ENCODE peak calls at places on chromosome 22, in six cellular contexts. S is lung, Z is B cell, H is spleen, K is ovary, Q is OCI-LY7. U is an unnamed sample.

GRCh38 chr22:35384567-35384966 is 3.7 kb downstream of the HMOX1 start:
- DNase-seq in S (no peak), Z (no peak), H (no peak), K (no peak), Q (no peak), U (no peak)

GRCh38 chr22:46043816-46044717 is 67.1 kb upstream of the WNT7B start:
- DNase-seq in S (no peak), Z (no peak), H (peak), K (peak), Q (peak), U (no peak)

GRCh38 chr22:26323013-26323412 is 106.0 kb upstream of the ASPHD2 start:
- DNase-seq in S (no peak), Z (no peak), H (no peak), K (no peak), Q (no peak), U (no peak)

GRCh38 chr22:33579448-33580093 is 340.7 kb downstream of the LARGE1 start:
- DNase-seq in S (peak), Z (peak), H (no peak), K (peak), Q (peak), U (no peak)

GRCh38 chr22:19147193-19147780 is 2.8 kb downstream of the GSC2 start:
- DNase-seq in S (no peak), Z (no peak), H (peak), K (no peak), Q (no peak), U (no peak)

GRCh38 chr22:42869888-42870480 is 12.9 kb upstream of the ARFGAP3 start:
- DNase-seq in S (no peak), Z (no peak), H (no peak), K (no peak), Q (no peak), U (no peak)

GRCh38 chr22:46610345-46610744 is 9.8 kb upstream of the GRAMD4 start:
- DNase-seq in S (no peak), Z (no peak), H (peak), K (no peak), Q (no peak), U (no peak)

GRCh38 chr22:19638282-19639015 is 75.9 kb upstream of the SEPTIN5 start:
- DNase-seq in S (no peak), Z (no peak), H (no peak), K (no peak), Q (no peak), U (no peak)

GRCh38 chr22:46813816-46814597 is 51.6 kb downstream of the TBC1D22A start:
- DNase-seq in S (no peak), Z (no peak), H (no peak), K (no peak), Q (no peak), U (no peak)

GRCh38 chr22:45483319-45483718 is 19.4 kb upstream of the FBLN1 start:
- DNase-seq in S (no peak), Z (no peak), H (peak), K (no peak), Q (no peak), U (no peak)

GRCh38 chr22:38831166-38831945 is 12.5 kb downstream of the NPTXR start:
- DNase-seq in S (no peak), Z (no peak), H (peak), K (no peak), Q (no peak), U (no peak)

GRCh38 chr22:27747396-27748256 is 53.9 kb downstream of the MN1 start:
- DNase-seq in S (no peak), Z (no peak), H (no peak), K (peak), Q (no peak), U (no peak)

GRCh38 chr22:40922484-40923303 is 28.5 kb upstream of the RBX1 start:
- DNase-seq in S (no peak), Z (no peak), H (no peak), K (no peak), Q (peak), U (no peak)

GRCh38 chr22:44668190-44668885 is 33.7 kb upstream of the PRR5 start:
- DNase-seq in S (no peak), Z (peak), H (peak), K (no peak), Q (no peak), U (peak)

GRCh38 chr22:46738961-46739870 is 1.2 kb upstream of the CERK start:
- DNase-seq in S (peak), Z (peak), H (no peak), K (peak), Q (peak), U (peak)

GRCh38 chr22:17569971-17570511 is 6.7 kb downstream of the SLC25A18 start:
- DNase-seq in S (no peak), Z (no peak), H (no peak), K (peak), Q (no peak), U (no peak)

GRCh38 chr22:49925525-49926128 is 7.2 kb downstream of the CRELD2 start:
- DNase-seq in S (no peak), Z (peak), H (peak), K (no peak), Q (peak), U (peak)

GRCh38 chr22:46653596-46653995 is 33.4 kb downstream of the GRAMD4 start:
- DNase-seq in S (no peak), Z (no peak), H (no peak), K (no peak), Q (no peak), U (no peak)

GRCh38 chr22:27151407-27151806 is 494.0 kb downstream of the MIAT start:
- DNase-seq in S (no peak), Z (no peak), H (no peak), K (no peak), Q (peak), U (no peak)

GRCh38 chr22:44358723-44359440 is 46.1 kb upstream of the SHISAL1 start:
- DNase-seq in S (no peak), Z (no peak), H (peak), K (peak), Q (no peak), U (no peak)

GRCh38 chr22:20777420-20778177 is 3.7 kb downstream of the SERPIND1 start:
- DNase-seq in S (no peak), Z (no peak), H (no peak), K (peak), Q (no peak), U (no peak)

GRCh38 chr22:24920029-24920428 is 26.5 kb downstream of the LHFPL7 start:
- DNase-seq in S (no peak), Z (no peak), H (no peak), K (no peak), Q (no peak), U (no peak)

GRCh38 chr22:33382427-33382826 is 324.2 kb upstream of the SYN3 start:
- DNase-seq in S (no peak), Z (no peak), H (no peak), K (no peak), Q (no peak), U (no peak)

GRCh38 chr22:39240841-39241631 is 3.7 kb downstream of the PDGFB start:
- DNase-seq in S (no peak), Z (no peak), H (no peak), K (no peak), Q (no peak), U (no peak)

GRCh38 chr22:44159811-44160210 is 20.9 kb upstream of the PARVG start:
- DNase-seq in S (no peak), Z (no peak), H (no peak), K (no peak), Q (no peak), U (no peak)

GRCh38 chr22:45686842-45687241 is 15.2 kb downstream of the ATXN10 start:
- DNase-seq in S (no peak), Z (no peak), H (no peak), K (no peak), Q (no peak), U (no peak)

GRCh38 chr22:38649841-38650522 is 6.2 kb downstream of the FAM227A start:
- DNase-seq in S (no peak), Z (no peak), H (no peak), K (no peak), Q (no peak), U (no peak)

GRCh38 chr22:19598054-19598855 is 74.0 kb upstream of the CLDN5 start:
- DNase-seq in S (no peak), Z (no peak), H (peak), K (no peak), Q (peak), U (no peak)

GRCh38 chr22:46350646-46351045 is 15.1 kb downstream of the TRMU start:
- DNase-seq in S (no peak), Z (no peak), H (peak), K (no peak), Q (no peak), U (no peak)

GRCh38 chr22:44462246-44463015 is 35.6 kb downstream of the RTL6 start:
- DNase-seq in S (no peak), Z (no peak), H (peak), K (no peak), Q (no peak), U (no peak)

GRCh38 chr22:41446057-41446501 is 522 bp downstream of the TOB2 start:
- DNase-seq in S (peak), Z (peak), H (peak), K (peak), Q (no peak), U (no peak)

GRCh38 chr22:24865508-24865907 is 59.5 kb downstream of the SGSM1 start:
- DNase-seq in S (no peak), Z (no peak), H (no peak), K (no peak), Q (no peak), U (no peak)

GRCh38 chr22:19710020-19710768 is 4.1 kb upstream of the SEPTIN5 start:
- DNase-seq in S (no peak), Z (no peak), H (peak), K (no peak), Q (no peak), U (no peak)

GRCh38 chr22:30801695-30802094 is 107.0 kb downstream of the OSBP2 start:
- DNase-seq in S (no peak), Z (no peak), H (no peak), K (no peak), Q (no peak), U (no peak)

GRCh38 chr22:24741769-24742168 is 32.8 kb downstream of the PIWIL3 start:
- DNase-seq in S (no peak), Z (no peak), H (no peak), K (no peak), Q (no peak), U (no peak)

GRCh38 chr22:28742562-28742962 is 723 bp downstream of the HSCB start:
- DNase-seq in S (no peak), Z (no peak), H (no peak), K (no peak), Q (no peak), U (no peak)

GRCh38 chr22:37922177-37922576 is 16.1 kb downstream of the MICALL1 start:
- DNase-seq in S (no peak), Z (no peak), H (no peak), K (no peak), Q (no peak), U (no peak)

GRCh38 chr22:20552913-20553401 is 45.5 kb downstream of the MED15 start:
- DNase-seq in S (no peak), Z (no peak), H (peak), K (no peak), Q (no peak), U (no peak)

GRCh38 chr22:48662476-48663150 is 1165.1 kb downstream of the BRD1 start:
- DNase-seq in S (no peak), Z (no peak), H (no peak), K (no peak), Q (no peak), U (no peak)

GRCh38 chr22:48664586-48664985 is 1163.1 kb downstream of the BRD1 start:
- DNase-seq in S (no peak), Z (no peak), H (no peak), K (no peak), Q (no peak), U (no peak)

GRCh38 chr22:48661984-48662383 is 1165.7 kb downstream of the BRD1 start:
- DNase-seq in S (no peak), Z (no peak), H (no peak), K (no peak), Q (no peak), U (no peak)

GRCh38 chr22:48665286-48666010 is 1162.2 kb downstream of the BRD1 start:
- DNase-seq in S (no peak), Z (no peak), H (no peak), K (no peak), Q (no peak), U (no peak)

GRCh38 chr22:48663297-48663696 is 1164.4 kb downstream of the BRD1 start:
- DNase-seq in S (no peak), Z (no peak), H (no peak), K (no peak), Q (peak), U (no peak)
- TF ChIP-seq CTCF in S (no peak), Z (peak), H (no peak), K (no peak), Q (peak), U (no peak)

DNA sequence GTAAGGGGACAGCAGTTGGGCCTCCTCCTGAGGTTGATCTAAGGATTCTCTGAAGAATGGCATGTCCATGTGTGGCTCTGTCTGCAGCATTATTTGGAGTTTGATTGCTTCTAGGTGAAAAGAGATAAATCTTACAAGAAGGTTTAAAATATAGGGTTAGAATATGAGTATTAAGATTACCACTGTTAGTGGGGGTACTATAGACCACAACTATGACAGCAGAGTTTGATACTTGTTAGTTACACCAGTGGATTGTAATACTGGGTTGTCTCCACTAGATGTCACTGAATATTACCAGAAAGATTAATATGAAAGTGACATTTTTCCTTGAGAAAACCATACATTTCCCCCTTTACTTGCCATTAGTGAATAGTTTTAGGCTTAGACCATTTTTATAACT is 47.9 kb downstream of the ZNF280B start:
- DNase-seq in S (no peak), Z (no peak), H (no peak), K (no peak), Q (peak), U (no peak)
- TF ChIP-seq CTCF in S (no peak), Z (peak), H (no peak), K (no peak), Q (peak), U (no peak)

DNA sequence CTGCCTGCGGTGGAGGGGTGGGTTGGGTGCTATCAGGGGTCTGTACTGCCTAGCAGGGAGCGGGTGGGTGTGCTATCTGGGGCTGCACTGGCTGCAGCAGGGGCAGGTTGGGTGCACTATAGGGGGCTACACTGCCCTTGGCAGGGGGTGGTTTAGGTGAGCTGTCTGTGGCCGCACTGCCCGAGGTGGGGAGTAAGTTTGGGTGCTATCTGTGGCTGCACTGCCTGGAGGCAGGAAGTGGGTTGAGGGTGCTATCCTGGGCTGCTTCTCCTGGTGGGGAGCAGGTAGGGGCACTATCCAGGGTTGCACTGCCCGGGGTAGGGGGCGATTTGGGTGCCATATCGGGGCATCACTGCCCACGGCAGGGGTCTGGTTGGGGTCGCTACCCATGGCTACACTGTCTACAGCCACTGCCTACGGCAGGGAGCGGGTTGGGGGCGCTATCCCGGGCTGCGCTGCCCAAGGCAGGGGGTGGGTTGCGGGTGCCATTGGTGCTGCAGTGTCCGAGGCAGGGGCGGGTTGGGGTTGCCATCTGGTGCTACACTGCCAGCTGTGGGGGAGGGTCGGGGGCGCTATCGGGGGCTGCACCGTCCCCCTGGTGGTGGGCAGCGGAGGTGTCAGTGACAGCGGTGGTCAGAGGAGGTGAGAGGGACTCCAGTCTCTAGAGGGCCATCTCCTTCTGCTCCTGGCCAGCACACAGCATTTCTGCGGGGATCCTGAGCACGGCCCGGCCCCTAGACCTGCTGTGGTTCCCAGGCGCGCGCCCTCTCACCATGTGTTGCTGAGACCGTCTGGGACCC is 1.3 kb upstream of the RFPL2 start:
- DNase-seq in S (no peak), Z (no peak), H (no peak), K (no peak), Q (no peak), U (no peak)
- TF ChIP-seq CTCF in S (no peak), Z (no peak), H (no peak), K (no peak), Q (no peak), U (no peak)

DNA sequence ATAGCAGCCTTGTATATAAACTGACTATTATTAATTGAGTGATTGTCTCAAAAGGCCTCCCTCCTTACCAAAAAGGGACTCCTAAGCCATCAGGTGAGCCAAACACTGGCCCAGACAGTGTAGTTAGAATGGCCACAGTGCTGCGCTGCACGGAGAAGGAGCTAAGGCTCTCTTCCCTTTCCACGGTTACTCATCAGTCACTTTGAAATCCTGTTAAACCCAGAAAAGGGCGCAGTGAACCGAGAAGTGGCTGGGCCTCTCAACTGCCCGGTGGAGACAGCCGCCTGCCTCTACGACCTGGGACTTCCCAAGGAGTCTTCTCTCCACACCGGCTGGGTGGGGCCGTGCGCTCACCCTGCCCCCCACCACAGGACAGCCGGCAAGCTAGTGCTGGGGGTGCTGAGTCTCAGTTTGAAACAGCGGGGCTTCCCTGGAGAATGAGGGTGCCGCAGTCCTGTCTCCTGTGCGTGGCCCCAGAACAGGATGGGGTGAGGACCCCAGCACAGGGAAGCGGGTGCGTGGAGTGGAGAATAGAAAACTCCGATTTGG is 1.3 kb downstream of the MYH9 start:
- DNase-seq in S (no peak), Z (peak), H (peak), K (no peak), Q (peak), U (peak)
- TF ChIP-seq CTCF in S (no peak), Z (no peak), H (no peak), K (no peak), Q (no peak), U (no peak)